ENCODE peak calls at places on chromosome 5, in five cellular contexts. One of them, this sample, is unnamed.
A peak's percentile ranks its signal among the peaks of the same experiment; 100 is the strongest.

GRCh38 chr5:130017173-130017572 is 112.9 kb downstream of the CHSY3 start:
- DNase-seq in A673: no peak
- DNase-seq in activated CD8-positive, alpha-beta T cell treated with anti-CD3 and anti-CD28 coated beads for 36 hours: no peak
- DNase-seq in dorsolateral prefrontal cortex: no peak
- DNase-seq in cardiac fibroblast: no peak
- DNase-seq in this sample: no peak

GRCh38 chr5:142356318-142356715 is 31.5 kb upstream of the SPRY4 start:
- DNase-seq in dorsolateral prefrontal cortex: no peak
- DNase-seq in A673: peak; percentile 86
- DNase-seq in cardiac fibroblast: peak; percentile 87
- DNase-seq in activated CD8-positive, alpha-beta T cell treated with anti-CD3 and anti-CD28 coated beads for 36 hours: no peak
- DNase-seq in this sample: no peak

GRCh38 chr5:124973613-124974130 is 227.2 kb upstream of the ZNF608 start:
- DNase-seq in cardiac fibroblast: no peak
- DNase-seq in dorsolateral prefrontal cortex: no peak
- DNase-seq in activated CD8-positive, alpha-beta T cell treated with anti-CD3 and anti-CD28 coated beads for 36 hours: no peak
- DNase-seq in A673: no peak
- DNase-seq in this sample: no peak

GRCh38 chr5:111834926-111835599 is 78.1 kb upstream of the NREP start:
- DNase-seq in activated CD8-positive, alpha-beta T cell treated with anti-CD3 and anti-CD28 coated beads for 36 hours: no peak
- DNase-seq in cardiac fibroblast: peak; percentile 17
- DNase-seq in dorsolateral prefrontal cortex: no peak
- DNase-seq in A673: no peak
- DNase-seq in this sample: no peak

GRCh38 chr5:77087484-77088291 is 603 bp upstream of the ZBED3 start:
- DNase-seq in cardiac fibroblast: no peak
- DNase-seq in dorsolateral prefrontal cortex: peak; percentile 52
- DNase-seq in activated CD8-positive, alpha-beta T cell treated with anti-CD3 and anti-CD28 coated beads for 36 hours: no peak
- DNase-seq in A673: peak; percentile 10
- DNase-seq in this sample: no peak

GRCh38 chr5:81425569-81425968 is 31.6 kb upstream of the ACOT12 start:
- DNase-seq in dorsolateral prefrontal cortex: no peak
- DNase-seq in cardiac fibroblast: peak; percentile 65
- DNase-seq in A673: peak; percentile 76
- DNase-seq in activated CD8-positive, alpha-beta T cell treated with anti-CD3 and anti-CD28 coated beads for 36 hours: no peak
- DNase-seq in this sample: peak; percentile 37

GRCh38 chr5:140311011-140311467 is 8.1 kb upstream of the PFDN1 start:
- DNase-seq in activated CD8-positive, alpha-beta T cell treated with anti-CD3 and anti-CD28 coated beads for 36 hours: no peak
- DNase-seq in cardiac fibroblast: peak; percentile 94
- DNase-seq in dorsolateral prefrontal cortex: no peak
- DNase-seq in A673: peak; percentile 79
- DNase-seq in this sample: no peak

GRCh38 chr5:132386644-132387286 is 17.3 kb downstream of the SLC22A5 start:
- DNase-seq in activated CD8-positive, alpha-beta T cell treated with anti-CD3 and anti-CD28 coated beads for 36 hours: peak; percentile 87
- DNase-seq in dorsolateral prefrontal cortex: peak; percentile 78
- DNase-seq in cardiac fibroblast: peak; percentile 79
- DNase-seq in A673: peak; percentile 72
- DNase-seq in this sample: peak; percentile 88

GRCh38 chr5:163564321-163564924 is 59.0 kb downstream of the MAT2B start:
- DNase-seq in cardiac fibroblast: peak; percentile 80
- DNase-seq in activated CD8-positive, alpha-beta T cell treated with anti-CD3 and anti-CD28 coated beads for 36 hours: peak; percentile 76
- DNase-seq in A673: peak; percentile 63
- DNase-seq in dorsolateral prefrontal cortex: peak; percentile 58
- DNase-seq in this sample: peak; percentile 56

GRCh38 chr5:73122875-73123810 is 2.8 kb downstream of the TMEM171 start:
- DNase-seq in cardiac fibroblast: peak; percentile 96
- DNase-seq in A673: peak; percentile 99
- DNase-seq in activated CD8-positive, alpha-beta T cell treated with anti-CD3 and anti-CD28 coated beads for 36 hours: peak; percentile 11
- DNase-seq in dorsolateral prefrontal cortex: no peak
- DNase-seq in this sample: no peak

GRCh38 chr5:112004867-112005532 is 248.0 kb upstream of the NREP start:
- DNase-seq in activated CD8-positive, alpha-beta T cell treated with anti-CD3 and anti-CD28 coated beads for 36 hours: no peak
- DNase-seq in A673: no peak
- DNase-seq in cardiac fibroblast: peak; percentile 91
- DNase-seq in dorsolateral prefrontal cortex: no peak
- DNase-seq in this sample: peak; percentile 38

GRCh38 chr5:168661593-168662485 is 82.7 kb upstream of the PANK3 start:
- DNase-seq in cardiac fibroblast: no peak
- DNase-seq in activated CD8-positive, alpha-beta T cell treated with anti-CD3 and anti-CD28 coated beads for 36 hours: no peak
- DNase-seq in dorsolateral prefrontal cortex: no peak
- DNase-seq in A673: no peak
- DNase-seq in this sample: no peak

GRCh38 chr5:14109771-14110170 is 33.4 kb upstream of the TRIO start:
- DNase-seq in dorsolateral prefrontal cortex: no peak
- DNase-seq in cardiac fibroblast: peak; percentile 62
- DNase-seq in A673: peak; percentile 37
- DNase-seq in activated CD8-positive, alpha-beta T cell treated with anti-CD3 and anti-CD28 coated beads for 36 hours: no peak
- DNase-seq in this sample: no peak

GRCh38 chr5:95927927-95928723 is 33.5 kb downstream of the ELL2 start:
- DNase-seq in cardiac fibroblast: no peak
- DNase-seq in activated CD8-positive, alpha-beta T cell treated with anti-CD3 and anti-CD28 coated beads for 36 hours: no peak
- DNase-seq in A673: peak; percentile 9
- DNase-seq in dorsolateral prefrontal cortex: no peak
- DNase-seq in this sample: peak; percentile 46

GRCh38 chr5:12292610-12293204 is 388.5 kb upstream of the CTNND2 start:
- DNase-seq in A673: no peak
- DNase-seq in cardiac fibroblast: peak; percentile 9
- DNase-seq in dorsolateral prefrontal cortex: no peak
- DNase-seq in activated CD8-positive, alpha-beta T cell treated with anti-CD3 and anti-CD28 coated beads for 36 hours: no peak
- DNase-seq in this sample: no peak

GRCh38 chr5:103466494-103466893 is 96.1 kb downstream of the NUDT12 start:
- DNase-seq in cardiac fibroblast: peak; percentile 86
- DNase-seq in activated CD8-positive, alpha-beta T cell treated with anti-CD3 and anti-CD28 coated beads for 36 hours: no peak
- DNase-seq in dorsolateral prefrontal cortex: no peak
- DNase-seq in A673: peak; percentile 30
- DNase-seq in this sample: no peak

GRCh38 chr5:78805474-78806124 is 157.0 kb upstream of the LHFPL2 start:
- DNase-seq in cardiac fibroblast: no peak
- DNase-seq in activated CD8-positive, alpha-beta T cell treated with anti-CD3 and anti-CD28 coated beads for 36 hours: no peak
- DNase-seq in A673: no peak
- DNase-seq in dorsolateral prefrontal cortex: no peak
- DNase-seq in this sample: no peak

GRCh38 chr5:116553366-116553765 is 21.3 kb downstream of the SEMA6A start:
- DNase-seq in A673: no peak
- DNase-seq in dorsolateral prefrontal cortex: peak; percentile 50
- DNase-seq in cardiac fibroblast: no peak
- DNase-seq in activated CD8-positive, alpha-beta T cell treated with anti-CD3 and anti-CD28 coated beads for 36 hours: no peak
- DNase-seq in this sample: no peak

GRCh38 chr5:71937906-71938698 is 169.2 kb upstream of the MAP1B start:
- DNase-seq in activated CD8-positive, alpha-beta T cell treated with anti-CD3 and anti-CD28 coated beads for 36 hours: no peak
- DNase-seq in A673: no peak
- DNase-seq in dorsolateral prefrontal cortex: peak; percentile 72
- DNase-seq in cardiac fibroblast: no peak
- DNase-seq in this sample: no peak

GRCh38 chr5:110590187-110590586 is 136.3 kb downstream of the TMEM232 start:
- DNase-seq in A673: peak; percentile 24
- DNase-seq in cardiac fibroblast: peak; percentile 46
- DNase-seq in activated CD8-positive, alpha-beta T cell treated with anti-CD3 and anti-CD28 coated beads for 36 hours: no peak
- DNase-seq in dorsolateral prefrontal cortex: no peak
- DNase-seq in this sample: no peak
- TF ChIP-seq CTCF in A673: peak; percentile 54
- TF ChIP-seq CTCF in cardiac fibroblast: peak; percentile 37
- TF ChIP-seq CTCF in activated CD8-positive, alpha-beta T cell treated with anti-CD3 and anti-CD28 coated beads for 36 hours: no peak
- TF ChIP-seq CTCF in dorsolateral prefrontal cortex: no peak
- TF ChIP-seq CTCF in this sample: peak; percentile 37

GRCh38 chr5:337565-338130 is 16.1 kb downstream of the AHRR start:
- DNase-seq in activated CD8-positive, alpha-beta T cell treated with anti-CD3 and anti-CD28 coated beads for 36 hours: no peak
- DNase-seq in cardiac fibroblast: peak; percentile 46
- DNase-seq in dorsolateral prefrontal cortex: no peak
- DNase-seq in A673: no peak
- DNase-seq in this sample: no peak
- TF ChIP-seq CTCF in activated CD8-positive, alpha-beta T cell treated with anti-CD3 and anti-CD28 coated beads for 36 hours: no peak
- TF ChIP-seq CTCF in cardiac fibroblast: peak; percentile 49
- TF ChIP-seq CTCF in dorsolateral prefrontal cortex: no peak
- TF ChIP-seq CTCF in A673: peak; percentile 50
- TF ChIP-seq CTCF in this sample: no peak

DNA sequence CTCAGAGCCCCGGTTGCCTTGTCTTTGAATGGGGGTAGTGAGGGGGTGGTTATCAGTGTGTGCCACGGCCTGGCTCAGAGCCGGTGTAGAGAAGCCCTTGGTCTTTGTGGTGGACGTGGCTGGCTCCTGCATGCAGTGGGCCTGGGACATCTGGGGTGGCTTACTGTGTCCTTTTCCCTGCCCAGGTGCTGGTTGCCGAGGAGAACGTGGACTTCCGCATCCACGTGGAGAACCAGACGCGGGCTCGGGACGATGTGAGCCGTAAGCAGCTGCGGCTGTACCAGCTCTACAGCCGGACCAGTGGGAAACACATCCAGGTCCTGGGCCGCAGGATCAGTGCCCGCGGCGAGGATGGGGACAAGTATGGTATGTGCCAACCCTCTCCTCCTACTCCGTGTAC is 16.5 kb downstream of the FGF18 start:
- DNase-seq in A673: no peak
- DNase-seq in dorsolateral prefrontal cortex: no peak
- DNase-seq in activated CD8-positive, alpha-beta T cell treated with anti-CD3 and anti-CD28 coated beads for 36 hours: no peak
- DNase-seq in cardiac fibroblast: no peak
- DNase-seq in this sample: no peak
- TF ChIP-seq CTCF in A673: no peak
- TF ChIP-seq CTCF in dorsolateral prefrontal cortex: no peak
- TF ChIP-seq CTCF in activated CD8-positive, alpha-beta T cell treated with anti-CD3 and anti-CD28 coated beads for 36 hours: no peak
- TF ChIP-seq CTCF in cardiac fibroblast: no peak
- TF ChIP-seq CTCF in this sample: no peak

GRCh38 chr5:110342683-110343082 is 383.8 kb downstream of the TMEM232 start:
- DNase-seq in cardiac fibroblast: no peak
- DNase-seq in activated CD8-positive, alpha-beta T cell treated with anti-CD3 and anti-CD28 coated beads for 36 hours: no peak
- DNase-seq in A673: peak; percentile 22
- DNase-seq in dorsolateral prefrontal cortex: no peak
- DNase-seq in this sample: no peak

GRCh38 chr5:110346893-110347358 is 379.5 kb downstream of the TMEM232 start:
- DNase-seq in cardiac fibroblast: no peak
- DNase-seq in dorsolateral prefrontal cortex: no peak
- DNase-seq in A673: no peak
- DNase-seq in activated CD8-positive, alpha-beta T cell treated with anti-CD3 and anti-CD28 coated beads for 36 hours: no peak
- DNase-seq in this sample: no peak

GRCh38 chr5:110345623-110346022 is 380.8 kb downstream of the TMEM232 start:
- DNase-seq in A673: no peak
- DNase-seq in activated CD8-positive, alpha-beta T cell treated with anti-CD3 and anti-CD28 coated beads for 36 hours: no peak
- DNase-seq in dorsolateral prefrontal cortex: no peak
- DNase-seq in cardiac fibroblast: no peak
- DNase-seq in this sample: no peak

GRCh38 chr5:110347781-110348180 is 378.7 kb downstream of the TMEM232 start:
- DNase-seq in dorsolateral prefrontal cortex: no peak
- DNase-seq in activated CD8-positive, alpha-beta T cell treated with anti-CD3 and anti-CD28 coated beads for 36 hours: no peak
- DNase-seq in cardiac fibroblast: no peak
- DNase-seq in A673: no peak
- DNase-seq in this sample: no peak

DNA sequence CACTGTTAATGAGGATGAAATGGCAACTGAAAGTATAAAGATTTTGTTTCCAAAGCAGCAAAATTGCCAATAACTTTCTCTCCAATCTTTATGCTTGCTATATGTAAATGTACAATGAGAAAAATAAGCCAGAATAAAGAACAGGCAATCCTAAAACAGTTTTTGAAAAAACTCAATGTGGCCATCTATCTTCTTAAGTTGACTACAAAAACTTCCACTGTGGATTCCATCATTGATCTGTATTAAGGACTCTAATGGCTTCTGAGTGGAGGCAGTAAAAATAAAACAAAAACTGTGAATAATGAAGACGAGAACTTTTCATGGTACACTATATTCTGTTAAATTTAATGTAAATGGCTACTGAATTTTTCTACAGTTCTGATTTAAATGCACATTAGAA is 382.9 kb downstream of the TMEM232 start:
- DNase-seq in activated CD8-positive, alpha-beta T cell treated with anti-CD3 and anti-CD28 coated beads for 36 hours: no peak
- DNase-seq in A673: no peak
- DNase-seq in cardiac fibroblast: peak; percentile 30
- DNase-seq in dorsolateral prefrontal cortex: no peak
- DNase-seq in this sample: no peak
- TF ChIP-seq CTCF in activated CD8-positive, alpha-beta T cell treated with anti-CD3 and anti-CD28 coated beads for 36 hours: no peak
- TF ChIP-seq CTCF in A673: no peak
- TF ChIP-seq CTCF in cardiac fibroblast: peak; percentile 18
- TF ChIP-seq CTCF in dorsolateral prefrontal cortex: no peak
- TF ChIP-seq CTCF in this sample: no peak

GRCh38 chr5:143693691-143694252 is 118.2 kb upstream of the HMHB1 start:
- DNase-seq in activated CD8-positive, alpha-beta T cell treated with anti-CD3 and anti-CD28 coated beads for 36 hours: peak; percentile 12
- DNase-seq in A673: no peak
- DNase-seq in cardiac fibroblast: no peak
- DNase-seq in dorsolateral prefrontal cortex: no peak
- DNase-seq in this sample: peak; percentile 27

GRCh38 chr5:143694357-143694756 is 117.6 kb upstream of the HMHB1 start:
- DNase-seq in A673: no peak
- DNase-seq in cardiac fibroblast: no peak
- DNase-seq in dorsolateral prefrontal cortex: no peak
- DNase-seq in activated CD8-positive, alpha-beta T cell treated with anti-CD3 and anti-CD28 coated beads for 36 hours: peak; percentile 12
- DNase-seq in this sample: no peak

GRCh38 chr5:143695244-143695885 is 116.6 kb upstream of the HMHB1 start:
- DNase-seq in A673: no peak
- DNase-seq in activated CD8-positive, alpha-beta T cell treated with anti-CD3 and anti-CD28 coated beads for 36 hours: no peak
- DNase-seq in dorsolateral prefrontal cortex: no peak
- DNase-seq in cardiac fibroblast: no peak
- DNase-seq in this sample: no peak

GRCh38 chr5:143696920-143697319 is 115.0 kb upstream of the HMHB1 start:
- DNase-seq in dorsolateral prefrontal cortex: no peak
- DNase-seq in A673: no peak
- DNase-seq in activated CD8-positive, alpha-beta T cell treated with anti-CD3 and anti-CD28 coated beads for 36 hours: no peak
- DNase-seq in cardiac fibroblast: no peak
- DNase-seq in this sample: no peak

GRCh38 chr5:143695941-143696340 is 116.0 kb upstream of the HMHB1 start:
- DNase-seq in A673: no peak
- DNase-seq in activated CD8-positive, alpha-beta T cell treated with anti-CD3 and anti-CD28 coated beads for 36 hours: no peak
- DNase-seq in cardiac fibroblast: no peak
- DNase-seq in dorsolateral prefrontal cortex: no peak
- DNase-seq in this sample: no peak
- TF ChIP-seq CTCF in A673: no peak
- TF ChIP-seq CTCF in activated CD8-positive, alpha-beta T cell treated with anti-CD3 and anti-CD28 coated beads for 36 hours: no peak
- TF ChIP-seq CTCF in cardiac fibroblast: no peak
- TF ChIP-seq CTCF in dorsolateral prefrontal cortex: no peak
- TF ChIP-seq CTCF in this sample: no peak